ENCODE peak calls at places on chromosomes 3 and 15, in nine cellular contexts. L, G, E, I, W, P, T, J and F are unnamed samples.

GRCh38 chr15:90934256-90934948 is 683 bp upstream of the UNC45A start:
- DNase-seq in L (peak), P (peak), E (peak), G (peak), J (peak), I (peak), W (peak), T (peak), F (peak)

GRCh38 chr3:47716656-47717055 is 65.0 kb downstream of the SMARCC1 start:
- DNase-seq in G (no peak), T (no peak), L (no peak), E (no peak), P (no peak), W (no peak), J (no peak), I (no peak), F (no peak)

GRCh38 chr3:7512048-7512447 is 651.1 kb downstream of the GRM7 start:
- DNase-seq in W (no peak), G (no peak), J (no peak), I (no peak), E (no peak), L (no peak), T (no peak), P (no peak), F (no peak)

GRCh38 chr15:23648920-23649515 is 1.4 kb upstream of the MAGEL2 start:
- DNase-seq in J (no peak), G (peak), W (no peak), L (peak), P (peak), E (peak), T (peak), I (no peak), F (peak)

GRCh38 chr15:77974098-77974414 is 103.5 kb downstream of the TBC1D2B start:
- DNase-seq in J (peak), I (peak), E (no peak), L (no peak), T (no peak), G (peak), W (no peak), P (peak), F (peak)

GRCh38 chr15:87817553-87817952 is 439.0 kb downstream of the NTRK3 start:
- DNase-seq in J (no peak), T (no peak), I (no peak), E (no peak), P (no peak), W (no peak), G (no peak), L (no peak), F (no peak)

GRCh38 chr15:76006136-76006778 is 6.0 kb downstream of the NRG4 start:
- DNase-seq in T (peak), I (no peak), G (no peak), E (no peak), W (no peak), L (no peak), P (no peak), J (peak), F (no peak)

GRCh38 chr3:179181993-179182551 is 33.9 kb downstream of the PIK3CA start:
- DNase-seq in J (no peak), L (no peak), P (no peak), E (no peak), I (no peak), T (no peak), G (no peak), W (no peak), F (no peak)

GRCh38 chr15:68807249-68807648 is 13.4 kb downstream of the ANP32A start:
- DNase-seq in I (peak), G (no peak), W (no peak), P (no peak), E (no peak), L (no peak), J (no peak), T (no peak), F (peak)

GRCh38 chr15:77160562-77161481 is 89.9 kb upstream of the TSPAN3 start:
- DNase-seq in W (no peak), T (peak), L (no peak), E (no peak), P (no peak), I (no peak), J (no peak), G (peak), F (peak)

GRCh38 chr15:43776101-43776717 is 557 bp downstream of the ELL3 start:
- DNase-seq in W (no peak), G (peak), T (no peak), J (peak), L (no peak), E (no peak), I (no peak), P (peak), F (peak)

GRCh38 chr15:97084650-97085049 is 754.1 kb downstream of the NR2F2 start:
- DNase-seq in I (no peak), P (no peak), J (no peak), G (no peak), T (no peak), L (no peak), W (no peak), E (no peak), F (no peak)

GRCh38 chr3:191721390-191721801 is 260.4 kb downstream of the PYDC2 start:
- DNase-seq in T (peak), L (no peak), P (no peak), I (no peak), E (no peak), G (no peak), J (no peak), W (no peak), F (no peak)

GRCh38 chr15:48557335-48557734 is 88.2 kb downstream of the FBN1 start:
- DNase-seq in G (peak), I (no peak), J (no peak), L (no peak), E (no peak), T (no peak), W (no peak), P (no peak), F (no peak)

GRCh38 chr3:96877510-96877909 is 63.1 kb downstream of the EPHA6 start:
- DNase-seq in L (no peak), E (no peak), I (no peak), G (no peak), T (no peak), W (no peak), J (no peak), P (no peak), F (no peak)

GRCh38 chr3:59766165-59766872 is 716.5 kb upstream of the CFAP20DC start:
- DNase-seq in L (no peak), T (no peak), I (no peak), G (no peak), J (no peak), W (no peak), E (no peak), P (no peak), F (no peak)

GRCh38 chr3:128498127-128498626 is 5.2 kb upstream of the GATA2 start:
- DNase-seq in L (no peak), I (peak), W (no peak), G (no peak), P (no peak), E (no peak), J (peak), T (no peak), F (no peak)

GRCh38 chr15:87557871-87558270 is 698.7 kb downstream of the NTRK3 start:
- DNase-seq in E (no peak), W (no peak), L (no peak), G (no peak), P (no peak), J (no peak), T (no peak), I (no peak), F (no peak)

GRCh38 chr15:48442011-48442410 is 110.8 kb downstream of the DUT start:
- DNase-seq in W (no peak), J (no peak), G (no peak), I (no peak), L (no peak), T (no peak), P (no peak), E (no peak), F (no peak)

GRCh38 chr3:8458711-8459110 is 42.9 kb upstream of the LMCD1 start:
- DNase-seq in W (no peak), L (no peak), T (no peak), G (no peak), J (no peak), E (no peak), I (no peak), P (no peak), F (no peak)

GRCh38 chr15:82571722-82572222 is 31.5 kb upstream of the RPS17 start:
- DNase-seq in T (no peak), P (peak), L (peak), J (peak), E (no peak), W (peak), G (peak), I (peak), F (peak)

GRCh38 chr15:68730491-68731317 is 90.0 kb downstream of the ANP32A start:
- DNase-seq in I (peak), T (peak), J (peak), E (peak), L (peak), G (peak), W (no peak), P (peak), F (peak)

GRCh38 chr3:30658328-30659052 is 52.1 kb downstream of the TGFBR2 start:
- DNase-seq in W (no peak), J (peak), E (no peak), I (no peak), G (no peak), P (no peak), L (no peak), T (peak), F (no peak)

GRCh38 chr3:70873686-70874085 is 561.2 kb upstream of the MDFIC2 start:
- DNase-seq in I (no peak), J (no peak), G (no peak), T (no peak), P (no peak), E (no peak), W (no peak), L (no peak), F (no peak)

GRCh38 chr3:159854500-159855124 is 134.0 kb upstream of the IL12A start:
- DNase-seq in P (no peak), W (no peak), L (no peak), G (no peak), E (peak), T (peak), J (no peak), I (no peak), F (no peak)

GRCh38 chr3:160330690-160331089 is 68.3 kb downstream of the IFT80 start:
- DNase-seq in P (no peak), I (no peak), W (no peak), T (no peak), L (no peak), G (no peak), E (no peak), J (no peak), F (no peak)

GRCh38 chr3:23203651-23204111 is 554 bp downstream of the UBE2E2 start:
- DNase-seq in W (no peak), P (peak), I (peak), G (no peak), T (no peak), E (peak), L (no peak), J (peak), F (peak)

GRCh38 chr3:23202203-23202920 is 765 bp upstream of the UBE2E2 start:
- DNase-seq in L (no peak), J (peak), W (peak), P (no peak), E (no peak), G (peak), I (no peak), T (no peak), F (no peak)

GRCh38 chr3:32867954-32868353 is 50.2 kb downstream of the TRIM71 start:
- DNase-seq in P (no peak), W (no peak), J (no peak), L (no peak), G (no peak), E (no peak), I (no peak), T (no peak), F (no peak)

GRCh38 chr3:134406331-134407246 is 32.3 kb upstream of the AMOTL2 start:
- DNase-seq in L (no peak), I (no peak), T (no peak), W (no peak), P (peak), J (no peak), E (no peak), G (peak), F (peak)

GRCh38 chr3:160226026-160226739 is 961 bp downstream of the C3orf80 start:
- DNase-seq in E (no peak), L (peak), G (no peak), P (no peak), J (peak), W (no peak), I (peak), T (no peak), F (peak)

GRCh38 chr3:174101244-174101643 is 703.7 kb downstream of the NLGN1 start:
- DNase-seq in P (no peak), T (no peak), W (no peak), L (no peak), J (no peak), E (no peak), G (no peak), I (no peak), F (no peak)

GRCh38 chr15:63603516-63603915 is 6.3 kb downstream of the FBXL22 start:
- DNase-seq in E (no peak), G (no peak), W (no peak), P (no peak), J (no peak), I (no peak), L (no peak), T (no peak), F (no peak)

GRCh38 chr15:91561371-91562100 is 292.0 kb upstream of the SLCO3A1 start:
- DNase-seq in G (no peak), T (no peak), P (no peak), I (peak), W (no peak), L (no peak), E (no peak), J (no peak), F (no peak)

GRCh38 chr3:46713898-46714552 is 3.6 kb downstream of the PRSS50 start:
- DNase-seq in E (no peak), L (no peak), G (peak), T (no peak), W (peak), P (peak), I (peak), J (peak), F (no peak)
- TF ChIP-seq EP300 in E (no peak), L (no peak), G (no peak), T (no peak), W (no peak), P (no peak), I (no peak), J (no peak), F (no peak)

GRCh38 chr15:53389271-53389670 is 370.2 kb downstream of the WDR72 start:
- DNase-seq in G (no peak), T (no peak), E (no peak), P (no peak), W (no peak), I (no peak), L (no peak), J (no peak), F (no peak)

GRCh38 chr15:53384417-53384816 is 375.0 kb downstream of the WDR72 start:
- DNase-seq in W (no peak), L (no peak), J (no peak), G (peak), P (no peak), E (no peak), T (peak), I (no peak), F (peak)
- TF ChIP-seq CTCF in W (no peak), L (no peak), J (no peak), G (peak), P (no peak), E (peak), T (peak), I (no peak), F (peak)

GRCh38 chr3:150933473-150934008 is 28.3 kb upstream of the MINDY4B start:
- DNase-seq in L (no peak), I (no peak), J (no peak), T (no peak), E (no peak), W (no peak), G (no peak), P (no peak), F (no peak)
- TF ChIP-seq EP300 in L (no peak), I (no peak), J (no peak), T (no peak), E (no peak), W (no peak), G (no peak), P (no peak), F (no peak)

GRCh38 chr15:95825672-95826387 is 504.7 kb upstream of the NR2F2 start:
- DNase-seq in J (no peak), T (no peak), L (no peak), P (no peak), W (no peak), G (no peak), I (no peak), E (no peak), F (no peak)

GRCh38 chr15:95829062-95829461 is 501.4 kb upstream of the NR2F2 start:
- DNase-seq in G (no peak), I (no peak), T (no peak), L (no peak), E (no peak), J (no peak), W (no peak), P (no peak), F (no peak)

GRCh38 chr15:95826388-95826781 is 504.1 kb upstream of the NR2F2 start:
- DNase-seq in G (no peak), W (no peak), L (no peak), E (no peak), J (no peak), P (no peak), I (no peak), T (no peak), F (no peak)

GRCh38 chr15:95825198-95825597 is 505.3 kb upstream of the NR2F2 start:
- DNase-seq in T (no peak), G (no peak), P (no peak), W (no peak), E (no peak), I (no peak), J (no peak), L (no peak), F (no peak)

GRCh38 chr15:95826831-95827230 is 503.7 kb upstream of the NR2F2 start:
- DNase-seq in P (no peak), I (no peak), W (no peak), G (no peak), J (no peak), T (no peak), E (no peak), L (no peak), F (no peak)
- TF ChIP-seq CTCF in P (no peak), I (no peak), W (no peak), G (no peak), J (no peak), T (no peak), E (no peak), L (peak), F (no peak)

GRCh38 chr3:57000012-57000411 is 60.5 kb upstream of the SPATA12 start:
- DNase-seq in W (no peak), G (no peak), J (no peak), I (no peak), T (no peak), E (no peak), P (no peak), L (no peak), F (no peak)
- TF ChIP-seq EP300 in W (no peak), G (no peak), J (no peak), I (no peak), T (no peak), E (no peak), P (no peak), L (no peak), F (no peak)

GRCh38 chr3:17153209-17153608 is 268.5 kb downstream of the PLCL2 start:
- DNase-seq in L (no peak), J (no peak), W (no peak), I (no peak), T (no peak), G (no peak), P (no peak), E (no peak), F (no peak)

GRCh38 chr3:17149744-17150143 is 265.0 kb downstream of the PLCL2 start:
- DNase-seq in W (no peak), T (no peak), J (no peak), P (no peak), E (no peak), L (no peak), G (no peak), I (no peak), F (no peak)

GRCh38 chr3:17149076-17149475 is 264.3 kb downstream of the PLCL2 start:
- DNase-seq in L (no peak), J (no peak), I (no peak), E (no peak), P (no peak), W (no peak), T (no peak), G (no peak), F (no peak)

GRCh38 chr3:17154221-17154620 is 269.5 kb downstream of the PLCL2 start:
- DNase-seq in I (no peak), L (no peak), W (no peak), J (no peak), G (no peak), P (no peak), E (no peak), T (no peak), F (no peak)

DNA sequence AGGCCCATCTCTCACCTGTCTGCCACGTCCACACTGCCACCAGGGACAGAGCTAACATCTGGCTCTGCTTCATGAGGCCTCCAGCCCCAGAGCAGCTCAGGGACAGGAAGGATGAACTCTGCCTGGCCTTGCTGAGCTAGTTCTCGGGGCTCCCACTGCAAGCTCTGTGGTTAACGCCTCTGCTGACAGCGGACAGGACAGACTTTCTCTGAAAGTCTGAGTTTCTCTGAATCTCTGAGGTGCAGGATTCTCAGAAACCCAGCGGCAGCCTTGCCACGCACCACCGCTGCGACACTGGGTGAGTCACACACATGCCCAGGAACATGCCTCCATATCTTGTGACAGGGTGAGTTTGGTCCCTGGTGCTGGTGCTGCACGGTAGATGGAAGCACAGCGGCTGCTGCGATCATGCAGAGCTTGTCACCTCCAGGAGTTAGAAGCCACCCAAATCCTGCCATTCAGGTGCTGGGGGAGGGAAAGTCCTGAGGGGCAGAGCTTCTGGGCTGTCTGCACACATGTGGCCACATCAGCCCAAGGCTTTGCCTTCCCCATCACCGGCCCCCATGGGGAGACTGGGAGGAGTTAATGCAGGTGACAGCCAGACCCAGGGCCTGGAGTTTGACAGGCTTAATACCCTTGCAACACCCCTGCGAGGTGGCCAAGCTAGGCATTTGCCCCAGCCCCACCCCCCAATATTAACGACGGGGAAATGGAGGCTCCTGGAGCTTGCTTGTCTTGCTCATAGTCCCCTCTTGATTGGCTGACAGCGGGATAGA is 267.0 kb downstream of the PLCL2 start:
- DNase-seq in E (no peak), L (no peak), G (peak), I (no peak), J (peak), W (no peak), P (no peak), T (no peak), F (peak)
- TF ChIP-seq CTCF in E (no peak), L (no peak), G (no peak), I (no peak), J (no peak), W (no peak), P (no peak), T (no peak), F (no peak)

DNA sequence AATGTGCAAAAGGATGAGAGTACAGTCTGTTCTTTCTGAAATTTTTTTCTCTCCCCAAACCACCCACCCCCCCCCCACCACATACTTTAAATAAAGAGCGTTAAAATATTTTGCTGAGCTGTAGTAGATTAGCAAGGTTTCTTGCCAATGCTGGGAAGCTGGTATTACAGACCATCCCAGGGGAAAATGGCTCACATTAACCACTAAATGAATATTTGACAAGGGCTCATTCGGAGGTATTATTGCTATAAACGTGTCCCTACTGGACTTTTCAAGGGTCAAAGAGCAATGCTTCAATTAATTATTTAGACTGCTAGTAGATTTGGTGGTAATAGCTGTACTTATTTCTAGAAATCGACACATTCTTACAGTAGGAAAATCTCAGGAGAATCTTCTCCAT is 5.2 kb downstream of the SOX2 start:
- DNase-seq in G (no peak), E (no peak), P (no peak), J (no peak), I (no peak), L (no peak), W (no peak), T (no peak), F (no peak)
- TF ChIP-seq EP300 in G (no peak), E (no peak), P (no peak), J (no peak), I (no peak), L (no peak), W (no peak), T (no peak), F (no peak)

DNA sequence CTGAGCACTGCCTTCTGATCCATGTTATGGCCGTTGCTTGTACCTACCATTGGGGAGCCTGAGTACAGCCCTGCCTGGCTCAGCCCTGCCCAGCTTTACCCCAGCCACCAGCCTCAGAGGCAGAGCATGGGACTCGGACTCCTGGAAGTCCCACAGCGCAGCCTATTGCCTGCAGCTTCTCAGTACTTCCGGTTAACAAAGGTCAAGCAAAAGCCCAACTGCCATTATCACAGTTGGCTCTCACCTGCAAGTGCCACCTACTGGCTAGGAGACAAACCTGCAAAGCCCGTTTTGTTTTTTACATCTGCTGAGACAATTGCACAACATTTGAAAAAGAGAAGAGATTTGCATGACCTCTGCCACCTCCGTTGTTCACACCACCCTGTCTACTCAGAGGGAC is 1081.7 kb downstream of the NAALADL2 start:
- DNase-seq in W (no peak), I (no peak), G (no peak), E (no peak), J (no peak), P (no peak), L (no peak), T (peak), F (no peak)
- TF ChIP-seq CTCF in W (no peak), I (no peak), G (no peak), E (no peak), J (no peak), P (no peak), L (no peak), T (no peak), F (no peak)